ENCODE peak calls at places on chromosomes 7 and 10, in nine cellular contexts. C is NB4; X is NCI-H1436; Y is NCI-H2029 treated with DMSO at 0.1 percent for 48 hours; T is stimulated activated CD4-positive, alpha-beta T cell treated with anti-CD3 and anti-CD28 coated beads, TNF-alpha, amount 100 ng/mL, for 4 hours; S is NCI-H2171; W is activated gamma-delta T cell treated with anti-CD3 and anti-CD28 coated beads, Interleukin-2, amount 50 U/mL, for 16 hours; I is AG08395; B is central memory CD4-positive, alpha-beta T cell. G is an unnamed sample.

GRCh38 chr10:99859585-99859984 is 77.1 kb downstream of the ABCC2 start:
- DNase-seq in X (no peak), I (no peak), Y (no peak), C (peak), W (no peak), B (no peak), S (no peak), T (no peak), G (no peak)

GRCh38 chr10:99775850-99776249 is 6.6 kb upstream of the ABCC2 start:
- DNase-seq in T (no peak), C (peak), W (no peak), Y (no peak), B (no peak), X (no peak), I (peak), S (no peak), G (no peak)

GRCh38 chr10:51103818-51104217 is 29.5 kb downstream of the PRKG1 start:
- DNase-seq in S (no peak), C (no peak), Y (no peak), X (no peak), I (no peak), T (no peak), W (no peak), B (no peak), G (no peak)

GRCh38 chr7:101507791-101508252 is 121.3 kb downstream of the MYL10 start:
- DNase-seq in T (no peak), S (peak), C (peak), I (no peak), X (peak), B (no peak), Y (peak), W (no peak), G (peak)

GRCh38 chr10:129096340-129096984 is 370.6 kb upstream of the MGMT start:
- DNase-seq in T (no peak), W (no peak), Y (peak), S (no peak), B (no peak), I (peak), X (no peak), C (peak), G (no peak)

GRCh38 chr10:62153191-62153590 is 115.5 kb downstream of the RTKN2 start:
- DNase-seq in C (no peak), I (peak), B (no peak), Y (no peak), X (no peak), W (no peak), T (no peak), S (no peak), G (no peak)

GRCh38 chr10:103635580-103635979 is 142.1 kb downstream of the NEURL1 start:
- DNase-seq in X (no peak), B (no peak), S (no peak), W (no peak), C (no peak), T (no peak), Y (no peak), I (no peak), G (no peak)

GRCh38 chr7:35605760-35606159 is 89.2 kb downstream of the HERPUD2 start:
- DNase-seq in W (no peak), Y (no peak), X (no peak), T (no peak), C (no peak), S (no peak), B (no peak), I (peak), G (no peak)

GRCh38 chr10:102421645-102422585 is 1.3 kb downstream of the FBXL15 start:
- DNase-seq in X (no peak), S (no peak), B (no peak), Y (no peak), T (no peak), I (no peak), W (no peak), C (peak), G (no peak)

GRCh38 chr10:89167915-89168314 is 39.2 kb downstream of the CH25H start:
- DNase-seq in W (no peak), Y (no peak), B (no peak), T (no peak), I (no peak), X (no peak), C (no peak), S (no peak), G (no peak)

GRCh38 chr10:6221971-6222751 is 19.4 kb downstream of the PFKFB3 start:
- DNase-seq in Y (no peak), C (no peak), B (no peak), I (peak), W (no peak), X (no peak), T (no peak), S (no peak), G (no peak)

GRCh38 chr7:155178096-155178495 is 108.0 kb downstream of the HTR5A start:
- DNase-seq in B (no peak), W (no peak), I (no peak), T (no peak), Y (no peak), S (no peak), X (no peak), C (no peak), G (no peak)

GRCh38 chr7:26429168-26429567 is 137.5 kb downstream of the SNX10 start:
- DNase-seq in T (no peak), I (no peak), X (no peak), Y (no peak), S (no peak), W (no peak), C (peak), B (no peak), G (no peak)

GRCh38 chr7:42159150-42159549 is 77.9 kb downstream of the GLI3 start:
- DNase-seq in B (no peak), X (no peak), C (no peak), Y (no peak), T (no peak), I (peak), S (no peak), W (no peak), G (no peak)

GRCh38 chr7:8499128-8499527 is 65.7 kb downstream of the NXPH1 start:
- DNase-seq in T (no peak), X (no peak), S (no peak), W (no peak), B (no peak), C (no peak), I (no peak), Y (no peak), G (peak)

GRCh38 chr7:130143986-130144618 is 61.1 kb downstream of the TMEM209 start:
- DNase-seq in X (no peak), S (no peak), W (no peak), I (no peak), C (no peak), B (no peak), Y (no peak), T (no peak), G (no peak)

GRCh38 chr7:149598721-149599308 is 101.2 kb upstream of the ZNF746 start:
- DNase-seq in S (no peak), Y (no peak), C (peak), X (no peak), T (no peak), B (no peak), I (peak), W (no peak), G (no peak)

GRCh38 chr10:71395621-71396020 is 1.1 kb upstream of the CDH23 start:
- DNase-seq in W (no peak), T (no peak), I (no peak), Y (no peak), S (no peak), X (no peak), C (no peak), B (no peak), G (no peak)

GRCh38 chr7:83096065-83096580 is 66.6 kb downstream of the PCLO start:
- DNase-seq in W (no peak), S (no peak), C (no peak), X (no peak), B (no peak), I (no peak), T (no peak), Y (no peak), G (no peak)

GRCh38 chr10:21488954-21489446 is 36.5 kb downstream of the SKIDA1 start:
- DNase-seq in B (no peak), X (no peak), C (no peak), S (no peak), Y (no peak), W (no peak), T (no peak), I (no peak), G (no peak)

GRCh38 chr10:109432281-109432680 is 491.0 kb downstream of the XPNPEP1 start:
- DNase-seq in S (no peak), T (no peak), X (no peak), B (no peak), Y (no peak), W (no peak), I (no peak), C (no peak), G (no peak)